ENCODE peak calls at places on chromosomes 5 and 9, in four cellular contexts. E is K562, A is HEK293T, B is HepG2. C is an unnamed sample.

GRCh38 chr5:87308024-87308423 is 40.3 kb downstream of the RASA1 start:
- DNase-seq in B (no peak), E (no peak), A (no peak), C (no peak)

GRCh38 chr5:55062039-55062779 is 38.2 kb downstream of the GZMK start:
- DNase-seq in A (no peak), B (no peak), E (no peak), C (no peak)

GRCh38 chr5:4651811-4652565 is 488.1 kb upstream of the ADAMTS16 start:
- DNase-seq in A (no peak), B (no peak), E (no peak), C (no peak)

GRCh38 chr5:179866241-179867078 is 7.8 kb upstream of the MRNIP start:
- DNase-seq in A (no peak), E (no peak), B (no peak), C (no peak)

GRCh38 chr5:109291090-109291489 is 118.7 kb downstream of the PJA2 start:
- DNase-seq in A (no peak), E (no peak), B (no peak), C (peak; percentile 15)

GRCh38 chr5:53569486-53569885 is 9.0 kb downstream of the NDUFS4 start:
- DNase-seq in B (no peak), E (no peak), A (no peak), C (no peak)

GRCh38 chr5:107486489-107486888 is 184.2 kb downstream of the EFNA5 start:
- DNase-seq in E (no peak), B (no peak), A (no peak), C (no peak)

GRCh38 chr5:123610665-123611406 is 98.9 kb downstream of the CSNK1G3 start:
- DNase-seq in E (peak; percentile 42), B (peak; percentile 54), A (peak; percentile 35), C (no peak)

GRCh38 chr5:178640331-178641045 is 13.6 kb upstream of the CLK4 start:
- DNase-seq in E (no peak), B (no peak), A (no peak), C (no peak)

GRCh38 chr5:177493795-177494355 is 3.5 kb downstream of the PDLIM7 start:
- DNase-seq in E (no peak), B (no peak), A (no peak), C (no peak)

GRCh38 chr5:91712718-91713117 is 329.6 kb upstream of the ARRDC3 start:
- DNase-seq in A (no peak), E (no peak), B (no peak), C (no peak)

GRCh38 chr9:127626752-127627493 is 14.8 kb downstream of the STXBP1 start:
- DNase-seq in E (no peak), A (no peak), B (no peak), C (no peak)

GRCh38 chr5:55593115-55593472 is 58.3 kb upstream of the PLPP1 start:
- DNase-seq in A (no peak), E (no peak), B (no peak), C (no peak)

GRCh38 chr9:135508211-135508820 is 7.8 kb downstream of the MRPS2 start:
- DNase-seq in E (no peak), B (no peak), A (no peak), C (peak; percentile 4)

GRCh38 chr9:87605676-87606075 is 108.0 kb downstream of the DAPK1 start:
- DNase-seq in E (no peak), B (no peak), A (no peak), C (no peak)

GRCh38 chr5:174307656-174308271 is 262.3 kb downstream of the NSG2 start:
- DNase-seq in E (no peak), B (no peak), A (no peak), C (no peak)

GRCh38 chr9:116262421-116262820 is 108.8 kb downstream of the PAPPA start:
- DNase-seq in B (no peak), E (no peak), A (no peak), C (no peak)

GRCh38 chr9:6106576-6107339 is 91.3 kb upstream of the RANBP6 start:
- DNase-seq in B (peak; percentile 25), A (peak; percentile 15), E (no peak), C (peak; percentile 21)

GRCh38 chr9:84301851-84302250 is 38.7 kb downstream of the SLC28A3 start:
- DNase-seq in A (no peak), B (no peak), E (no peak), C (no peak)

GRCh38 chr5:173648308-173648866 is 31.9 kb upstream of the BOD1 start:
- DNase-seq in E (no peak), A (no peak), B (no peak), C (no peak)

GRCh38 chr9:134914501-134914834 is 3.2 kb downstream of the FCN1 start:
- DNase-seq in E (no peak), B (no peak), A (no peak), C (no peak)

GRCh38 chr5:139190125-139190524 is 8.0 kb downstream of the SIL1 start:
- DNase-seq in E (no peak), B (no peak), A (no peak), C (no peak)

GRCh38 chr5:11719888-11720481 is 184.3 kb downstream of the CTNND2 start:
- DNase-seq in E (no peak), A (peak; percentile 18), B (peak; percentile 48), C (peak; percentile 74)

GRCh38 chr5:39423331-39423751 is 1.4 kb downstream of the DAB2 start:
- DNase-seq in E (peak; percentile 27), B (no peak), A (no peak), C (peak; percentile 15)

GRCh38 chr9:114798793-114799427 is 6.9 kb downstream of the TNFSF15 start:
- DNase-seq in E (no peak), A (no peak), B (no peak), C (no peak)

GRCh38 chr5:124755565-124755964 is 9.1 kb upstream of the ZNF608 start:
- DNase-seq in B (peak; percentile 21), A (peak; percentile 75), E (peak; percentile 68), C (no peak)

GRCh38 chr5:164362021-164362420 is 856.6 kb downstream of the MAT2B start:
- DNase-seq in B (no peak), E (no peak), A (no peak), C (no peak)

GRCh38 chr5:20445326-20445860 is 457.4 kb upstream of the CDH18 start:
- DNase-seq in A (no peak), E (no peak), B (no peak), C (no peak)

GRCh38 chr5:79318935-79319614 is 83.1 kb downstream of the JMY start:
- DNase-seq in A (no peak), B (no peak), E (no peak), C (no peak)

GRCh38 chr5:2614571-2614970 is 136.9 kb downstream of the IRX2 start:
- DNase-seq in E (no peak), A (no peak), B (no peak), C (no peak)

GRCh38 chr5:124980174-124980941 is 233.9 kb upstream of the ZNF608 start:
- DNase-seq in A (no peak), E (no peak), B (no peak), C (peak; percentile 53)

GRCh38 chr9:129520981-129521380 is 99.9 kb downstream of the C9orf50 start:
- DNase-seq in E (no peak), B (no peak), A (no peak), C (no peak)

GRCh38 chr9:73165911-73166310 is 14.2 kb downstream of the ANXA1 start:
- DNase-seq in E (no peak), B (no peak), A (no peak), C (no peak)

GRCh38 chr9:79129865-79130480 is 441.8 kb upstream of the TLE4 start:
- DNase-seq in A (peak; percentile 58), B (peak; percentile 1), E (peak; percentile 11), C (peak; percentile 55)

GRCh38 chr5:176371621-176372539 is 6.6 kb downstream of the ARL10 start:
- DNase-seq in E (no peak), A (no peak), B (peak; percentile 90), C (no peak)

GRCh38 chr5:92835712-92836111 is 745.3 kb downstream of the NR2F1-AS1 start:
- DNase-seq in A (no peak), E (no peak), B (no peak), C (no peak)

GRCh38 chr9:137227057-137227852 is at the start of gene RNF224:
- DNase-seq in E (peak; percentile 71), A (peak; percentile 75), B (peak; percentile 69), C (peak; percentile 91)

DNA sequence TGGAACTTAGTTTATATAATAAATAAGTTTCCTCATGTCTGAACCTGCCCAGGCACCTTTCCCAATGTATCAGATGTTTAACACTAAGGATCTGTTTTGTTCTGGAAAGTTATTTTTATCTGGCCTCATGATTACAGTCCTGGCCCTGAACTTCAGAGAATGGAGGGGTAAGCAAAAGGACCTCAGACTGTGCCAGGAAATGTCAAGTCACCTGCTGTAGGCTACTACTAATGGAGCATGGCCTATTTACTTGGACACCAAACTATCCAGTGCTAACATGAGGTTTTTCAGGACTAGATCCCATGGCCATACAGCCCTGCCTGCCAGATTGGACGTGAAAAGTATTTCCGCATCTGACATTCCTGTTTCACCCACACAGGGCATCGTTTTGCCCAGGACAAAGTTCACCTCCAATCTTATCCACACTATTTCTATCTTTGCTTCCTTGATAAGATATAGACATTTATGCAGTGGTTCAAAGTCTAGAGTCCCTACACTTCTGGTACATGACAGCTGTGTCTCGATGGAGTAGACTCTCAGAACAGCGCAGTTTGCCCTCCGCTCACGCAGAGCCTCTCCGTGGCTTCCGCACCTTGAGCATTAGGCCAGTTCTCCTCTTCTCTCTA is at the start of gene BTNL8:
- DNase-seq in A (no peak), E (no peak), B (no peak), C (no peak)
- TF ChIP-seq ELF4 in A (no peak), E (no peak), B (no peak), C (no peak)

DNA sequence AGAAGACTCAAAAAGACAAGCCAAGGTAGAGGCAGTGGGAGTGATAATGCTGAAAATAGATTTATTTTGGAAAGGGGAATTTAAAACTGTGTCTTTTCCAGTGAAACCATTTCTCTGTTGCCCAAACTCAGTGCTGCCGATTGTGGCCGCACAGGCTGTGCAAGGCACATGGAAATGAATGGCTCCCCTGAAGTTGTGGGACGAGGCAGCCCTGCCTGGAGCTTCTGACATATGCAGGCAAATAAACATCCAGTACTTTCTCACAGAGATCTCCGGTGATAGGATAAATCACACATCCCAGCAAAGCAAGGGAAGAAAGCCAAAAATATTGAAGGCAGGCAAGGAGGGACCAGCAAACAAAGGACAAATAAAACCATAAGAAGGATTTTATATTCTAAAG is 464.5 kb downstream of the MTRR start:
- DNase-seq in B (no peak), A (no peak), E (no peak), C (no peak)
- TF ChIP-seq ELF4 in B (no peak), A (no peak), E (no peak), C (no peak)

DNA sequence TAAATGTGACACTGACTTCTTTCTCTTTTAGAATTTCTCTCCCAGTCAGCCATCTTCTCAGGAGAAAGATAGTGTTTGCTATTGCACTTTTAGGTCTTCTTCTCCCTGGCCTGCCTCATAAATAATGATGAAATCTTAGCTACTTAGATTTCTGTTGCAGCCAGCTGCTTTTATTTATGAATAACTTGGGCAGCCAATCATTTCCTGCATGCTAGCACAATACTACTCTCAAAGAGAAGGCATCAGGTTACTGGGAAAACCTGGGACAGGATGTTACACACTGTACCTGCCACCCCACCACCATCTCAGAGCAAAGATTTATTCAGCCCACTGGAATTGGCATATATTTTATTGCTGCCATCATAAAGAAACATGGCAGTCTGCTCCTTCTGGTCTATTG is 266.6 kb downstream of the PRELID2 start:
- DNase-seq in E (no peak), A (no peak), B (no peak), C (no peak)
- TF ChIP-seq ELF4 in E (no peak), A (no peak), B (no peak), C (no peak)

DNA sequence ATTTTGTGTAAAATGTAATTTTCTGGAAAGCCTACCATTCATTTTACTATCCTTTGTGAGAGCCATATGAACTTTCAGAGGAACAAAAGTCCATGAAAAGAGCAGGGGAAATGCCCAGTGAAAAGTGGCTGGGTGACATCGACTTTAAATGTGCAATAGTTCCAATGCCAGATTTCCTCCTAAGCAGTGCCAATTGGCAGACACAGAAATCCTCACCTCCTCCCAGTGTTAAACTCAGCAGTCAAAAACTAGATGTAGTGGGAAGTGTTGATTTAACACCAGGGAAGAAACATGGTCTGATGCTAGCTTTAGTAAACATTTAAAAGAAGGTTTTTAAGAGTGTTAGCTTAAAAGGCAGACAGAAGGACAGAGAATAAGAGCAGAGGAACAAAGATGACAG is 2055.2 kb downstream of the MAT2B start:
- DNase-seq in B (no peak), A (no peak), E (no peak), C (no peak)
- TF ChIP-seq ELF4 in B (no peak), A (no peak), E (no peak), C (no peak)

C was measured in WTC11.